ENCODE peak calls at places on chromosome 6, in six cellular contexts. One of them, this sample, is unnamed.

GRCh38 chr6:56033451-56033850 is 158.1 kb upstream of the BMP5 start:
- DNase-seq in skeletal muscle cell: no peak
- DNase-seq in stimulated activated CD8-positive, alpha-beta memory T cell treated with anti-CD3 and anti-CD28 coated beads, Interleukin-4, amount 100 ng/mL, for 48 hours: no peak
- DNase-seq in HEK293T: no peak
- DNase-seq in activated effector memory CD4-positive, alpha-beta T cell treated with Interleukin-2 at 50 U/mL for 16 hours: no peak
- DNase-seq in GM20000: no peak
- DNase-seq in this sample: no peak

GRCh38 chr6:15207923-15208322 is 37.9 kb upstream of the JARID2 start:
- DNase-seq in skeletal muscle cell: peak
- DNase-seq in stimulated activated CD8-positive, alpha-beta memory T cell treated with anti-CD3 and anti-CD28 coated beads, Interleukin-4, amount 100 ng/mL, for 48 hours: no peak
- DNase-seq in HEK293T: no peak
- DNase-seq in activated effector memory CD4-positive, alpha-beta T cell treated with Interleukin-2 at 50 U/mL for 16 hours: no peak
- DNase-seq in GM20000: no peak
- DNase-seq in this sample: peak

GRCh38 chr6:151071295-151071694 is 168.5 kb upstream of the AKAP12 start:
- DNase-seq in skeletal muscle cell: peak
- DNase-seq in stimulated activated CD8-positive, alpha-beta memory T cell treated with anti-CD3 and anti-CD28 coated beads, Interleukin-4, amount 100 ng/mL, for 48 hours: no peak
- DNase-seq in HEK293T: no peak
- DNase-seq in activated effector memory CD4-positive, alpha-beta T cell treated with Interleukin-2 at 50 U/mL for 16 hours: no peak
- DNase-seq in GM20000: no peak
- DNase-seq in this sample: no peak

GRCh38 chr6:68638225-68638900 is 3.3 kb downstream of the ADGRB3 start:
- DNase-seq in skeletal muscle cell: no peak
- DNase-seq in stimulated activated CD8-positive, alpha-beta memory T cell treated with anti-CD3 and anti-CD28 coated beads, Interleukin-4, amount 100 ng/mL, for 48 hours: peak
- DNase-seq in HEK293T: no peak
- DNase-seq in activated effector memory CD4-positive, alpha-beta T cell treated with Interleukin-2 at 50 U/mL for 16 hours: no peak
- DNase-seq in GM20000: peak
- DNase-seq in this sample: peak

GRCh38 chr6:118320652-118321051 is 227.4 kb upstream of the PLN start:
- DNase-seq in skeletal muscle cell: no peak
- DNase-seq in stimulated activated CD8-positive, alpha-beta memory T cell treated with anti-CD3 and anti-CD28 coated beads, Interleukin-4, amount 100 ng/mL, for 48 hours: no peak
- DNase-seq in HEK293T: no peak
- DNase-seq in activated effector memory CD4-positive, alpha-beta T cell treated with Interleukin-2 at 50 U/mL for 16 hours: no peak
- DNase-seq in GM20000: no peak
- DNase-seq in this sample: no peak

GRCh38 chr6:151391021-151391470 is 313 bp downstream of the ZBTB2 start:
- DNase-seq in skeletal muscle cell: peak
- DNase-seq in stimulated activated CD8-positive, alpha-beta memory T cell treated with anti-CD3 and anti-CD28 coated beads, Interleukin-4, amount 100 ng/mL, for 48 hours: peak
- DNase-seq in HEK293T: peak
- DNase-seq in activated effector memory CD4-positive, alpha-beta T cell treated with Interleukin-2 at 50 U/mL for 16 hours: peak
- DNase-seq in GM20000: peak
- DNase-seq in this sample: peak

GRCh38 chr6:161507375-161507774 is 233.5 kb upstream of the AGPAT4 start:
- DNase-seq in skeletal muscle cell: no peak
- DNase-seq in stimulated activated CD8-positive, alpha-beta memory T cell treated with anti-CD3 and anti-CD28 coated beads, Interleukin-4, amount 100 ng/mL, for 48 hours: no peak
- DNase-seq in HEK293T: no peak
- DNase-seq in activated effector memory CD4-positive, alpha-beta T cell treated with Interleukin-2 at 50 U/mL for 16 hours: no peak
- DNase-seq in GM20000: no peak
- DNase-seq in this sample: no peak

GRCh38 chr6:132490478-132491204 is 22.3 kb downstream of the STX7 start:
- DNase-seq in skeletal muscle cell: no peak
- DNase-seq in stimulated activated CD8-positive, alpha-beta memory T cell treated with anti-CD3 and anti-CD28 coated beads, Interleukin-4, amount 100 ng/mL, for 48 hours: no peak
- DNase-seq in HEK293T: no peak
- DNase-seq in activated effector memory CD4-positive, alpha-beta T cell treated with Interleukin-2 at 50 U/mL for 16 hours: no peak
- DNase-seq in GM20000: no peak
- DNase-seq in this sample: no peak

GRCh38 chr6:147106759-147107401 is 97.3 kb upstream of the STXBP5 start:
- DNase-seq in skeletal muscle cell: no peak
- DNase-seq in stimulated activated CD8-positive, alpha-beta memory T cell treated with anti-CD3 and anti-CD28 coated beads, Interleukin-4, amount 100 ng/mL, for 48 hours: no peak
- DNase-seq in HEK293T: no peak
- DNase-seq in activated effector memory CD4-positive, alpha-beta T cell treated with Interleukin-2 at 50 U/mL for 16 hours: no peak
- DNase-seq in GM20000: no peak
- DNase-seq in this sample: no peak

GRCh38 chr6:107727096-107727757 is 96.9 kb downstream of the SCML4 start:
- DNase-seq in skeletal muscle cell: no peak
- DNase-seq in stimulated activated CD8-positive, alpha-beta memory T cell treated with anti-CD3 and anti-CD28 coated beads, Interleukin-4, amount 100 ng/mL, for 48 hours: no peak
- DNase-seq in HEK293T: no peak
- DNase-seq in activated effector memory CD4-positive, alpha-beta T cell treated with Interleukin-2 at 50 U/mL for 16 hours: no peak
- DNase-seq in GM20000: no peak
- DNase-seq in this sample: no peak

GRCh38 chr6:165872311-165872710 is 209.3 kb upstream of the PDE10A start:
- DNase-seq in skeletal muscle cell: no peak
- DNase-seq in stimulated activated CD8-positive, alpha-beta memory T cell treated with anti-CD3 and anti-CD28 coated beads, Interleukin-4, amount 100 ng/mL, for 48 hours: no peak
- DNase-seq in HEK293T: no peak
- DNase-seq in activated effector memory CD4-positive, alpha-beta T cell treated with Interleukin-2 at 50 U/mL for 16 hours: no peak
- DNase-seq in GM20000: no peak
- DNase-seq in this sample: no peak

GRCh38 chr6:142800240-142800639 is 144.7 kb downstream of the HIVEP2 start:
- DNase-seq in skeletal muscle cell: no peak
- DNase-seq in stimulated activated CD8-positive, alpha-beta memory T cell treated with anti-CD3 and anti-CD28 coated beads, Interleukin-4, amount 100 ng/mL, for 48 hours: no peak
- DNase-seq in HEK293T: no peak
- DNase-seq in activated effector memory CD4-positive, alpha-beta T cell treated with Interleukin-2 at 50 U/mL for 16 hours: no peak
- DNase-seq in GM20000: no peak
- DNase-seq in this sample: no peak

GRCh38 chr6:124255296-124255695 is 451.6 kb downstream of the NKAIN2 start:
- DNase-seq in skeletal muscle cell: no peak
- DNase-seq in stimulated activated CD8-positive, alpha-beta memory T cell treated with anti-CD3 and anti-CD28 coated beads, Interleukin-4, amount 100 ng/mL, for 48 hours: no peak
- DNase-seq in HEK293T: no peak
- DNase-seq in activated effector memory CD4-positive, alpha-beta T cell treated with Interleukin-2 at 50 U/mL for 16 hours: no peak
- DNase-seq in GM20000: no peak
- DNase-seq in this sample: no peak

GRCh38 chr6:125182237-125183018 is 28.9 kb downstream of the TPD52L1 start:
- DNase-seq in skeletal muscle cell: no peak
- DNase-seq in stimulated activated CD8-positive, alpha-beta memory T cell treated with anti-CD3 and anti-CD28 coated beads, Interleukin-4, amount 100 ng/mL, for 48 hours: no peak
- DNase-seq in HEK293T: no peak
- DNase-seq in activated effector memory CD4-positive, alpha-beta T cell treated with Interleukin-2 at 50 U/mL for 16 hours: no peak
- DNase-seq in GM20000: no peak
- DNase-seq in this sample: no peak

GRCh38 chr6:26570027-26570809 is 26.5 kb upstream of the ABT1 start:
- DNase-seq in skeletal muscle cell: no peak
- DNase-seq in stimulated activated CD8-positive, alpha-beta memory T cell treated with anti-CD3 and anti-CD28 coated beads, Interleukin-4, amount 100 ng/mL, for 48 hours: no peak
- DNase-seq in HEK293T: no peak
- DNase-seq in activated effector memory CD4-positive, alpha-beta T cell treated with Interleukin-2 at 50 U/mL for 16 hours: no peak
- DNase-seq in GM20000: no peak
- DNase-seq in this sample: no peak

GRCh38 chr6:170229396-170229795 is 61.5 kb downstream of the DLL1 start:
- DNase-seq in skeletal muscle cell: no peak
- DNase-seq in stimulated activated CD8-positive, alpha-beta memory T cell treated with anti-CD3 and anti-CD28 coated beads, Interleukin-4, amount 100 ng/mL, for 48 hours: no peak
- DNase-seq in HEK293T: no peak
- DNase-seq in activated effector memory CD4-positive, alpha-beta T cell treated with Interleukin-2 at 50 U/mL for 16 hours: no peak
- DNase-seq in GM20000: no peak
- DNase-seq in this sample: no peak

GRCh38 chr6:121917263-121917829 is 481.9 kb downstream of the GJA1 start:
- DNase-seq in skeletal muscle cell: no peak
- DNase-seq in stimulated activated CD8-positive, alpha-beta memory T cell treated with anti-CD3 and anti-CD28 coated beads, Interleukin-4, amount 100 ng/mL, for 48 hours: no peak
- DNase-seq in HEK293T: no peak
- DNase-seq in activated effector memory CD4-positive, alpha-beta T cell treated with Interleukin-2 at 50 U/mL for 16 hours: no peak
- DNase-seq in GM20000: no peak
- DNase-seq in this sample: no peak

GRCh38 chr6:37696841-37697735 is 595 bp downstream of the MDGA1 start:
- DNase-seq in skeletal muscle cell: no peak
- DNase-seq in stimulated activated CD8-positive, alpha-beta memory T cell treated with anti-CD3 and anti-CD28 coated beads, Interleukin-4, amount 100 ng/mL, for 48 hours: peak
- DNase-seq in HEK293T: peak
- DNase-seq in activated effector memory CD4-positive, alpha-beta T cell treated with Interleukin-2 at 50 U/mL for 16 hours: peak
- DNase-seq in GM20000: peak
- DNase-seq in this sample: peak

GRCh38 chr6:38567436-38567835 is 72.3 kb downstream of the BTBD9 start:
- DNase-seq in skeletal muscle cell: peak
- DNase-seq in stimulated activated CD8-positive, alpha-beta memory T cell treated with anti-CD3 and anti-CD28 coated beads, Interleukin-4, amount 100 ng/mL, for 48 hours: no peak
- DNase-seq in HEK293T: no peak
- DNase-seq in activated effector memory CD4-positive, alpha-beta T cell treated with Interleukin-2 at 50 U/mL for 16 hours: no peak
- DNase-seq in GM20000: no peak
- DNase-seq in this sample: no peak